ENCODE peak calls at places on chromosome 4, in ten cellular contexts. O is upper lobe of right lung; V is Caki2; K is stimulated activated CD4-positive, alpha-beta T cell treated with anti-CD3 and anti-CD28 coated beads, Interleukin-2, amount 100 ng/mL, for 4 hours; X is NCI-H226; S is EL; F is epithelial cell of esophagus; E is foreskin fibroblast; Q is astrocyte of the spinal cord; N is WERI-Rb-1. J is an unnamed sample.

GRCh38 chr4:23234716-23235115 is 542.0 kb downstream of the GBA3 start:
- DNase-seq in O (no peak), V (peak; percentile 17), K (no peak), X (peak; percentile 42), S (no peak), F (peak; percentile 33), E (no peak), Q (no peak), N (no peak), J (no peak)

GRCh38 chr4:32184186-32184585 is 1464.0 kb downstream of the PCDH7 start:
- DNase-seq in O (no peak), V (no peak), K (no peak), X (no peak), S (no peak), F (no peak), E (no peak), Q (no peak), N (no peak), J (no peak)

GRCh38 chr4:19224820-19225219 is 1026.9 kb upstream of the SLIT2 start:
- DNase-seq in O (no peak), V (peak; percentile 17), K (no peak), X (no peak), S (peak; percentile 34), F (peak; percentile 45), E (peak; percentile 38), Q (peak; percentile 59), N (no peak), J (no peak)

GRCh38 chr4:87974856-87975462 is 555 bp upstream of the SPP1 start:
- DNase-seq in O (no peak), V (peak; percentile 85), K (no peak), X (no peak), S (no peak), F (peak; percentile 29), E (no peak), Q (no peak), N (no peak), J (no peak)

GRCh38 chr4:189785257-189785656 is 155.4 kb upstream of the FRG1 start:
- DNase-seq in O (no peak), V (no peak), K (no peak), X (no peak), S (no peak), F (no peak), E (no peak), Q (no peak), N (no peak), J (no peak)

GRCh38 chr4:158282252-158282651 is 72.0 kb downstream of the TMEM144 start:
- DNase-seq in O (no peak), V (no peak), K (no peak), X (no peak), S (peak; percentile 20), F (peak; percentile 33), E (peak; percentile 67), Q (peak; percentile 80), N (no peak), J (no peak)

GRCh38 chr4:168632246-168632832 is 135.5 kb downstream of the PALLD start:
- DNase-seq in O (no peak), V (no peak), K (no peak), X (no peak), S (peak; percentile 32), F (no peak), E (no peak), Q (no peak), N (no peak), J (no peak)

GRCh38 chr4:182881928-182882327 is 35.3 kb downstream of the DCTD start:
- DNase-seq in O (no peak), V (no peak), K (no peak), X (no peak), S (no peak), F (no peak), E (peak; percentile 25), Q (peak; percentile 17), N (no peak), J (no peak)

GRCh38 chr4:150236626-150237025 is 158.4 kb downstream of the DCLK2 start:
- DNase-seq in O (no peak), V (peak; percentile 60), K (no peak), X (peak; percentile 5), S (peak; percentile 77), F (no peak), E (peak; percentile 47), Q (peak; percentile 72), N (no peak), J (no peak)